ENCODE peak calls at places on chromosomes 16 and 17, in seven cellular contexts. N is HS-27A; D is CD4-positive, alpha-beta T cell; J is effector memory CD8-positive, alpha-beta T cell; Z is NCI-H748 treated with DMSO at 0.1 percent for 48 hours; X is ovary; M is left ventricle myocardium superior. G is an unnamed sample.

GRCh38 chr16:48444574-48444973 is 59.4 kb upstream of the SIAH1 start:
- DNase-seq in X (no peak), Z (no peak), N (peak), M (peak), D (no peak), J (no peak), G (no peak)

GRCh38 chr17:34613064-34614019 is 34.0 kb downstream of the TMEM132E start:
- DNase-seq in Z (peak), D (no peak), J (no peak), M (no peak), X (peak), N (no peak), G (no peak)

GRCh38 chr17:69539274-69539673 is 124.8 kb downstream of the MAP2K6 start:
- DNase-seq in Z (no peak), N (no peak), X (no peak), D (no peak), J (no peak), M (no peak), G (no peak)

GRCh38 chr17:44202756-44203155 is 3.1 kb upstream of the ATXN7L3 start:
- DNase-seq in N (no peak), D (no peak), M (no peak), Z (no peak), X (no peak), J (no peak), G (peak)

GRCh38 chr16:1491327-1491726 is 1.8 kb upstream of the TELO2 start:
- DNase-seq in D (no peak), Z (no peak), J (no peak), X (no peak), M (peak), N (no peak), G (no peak)

GRCh38 chr16:79810449-79811189 is 210.1 kb upstream of the MAF start:
- DNase-seq in N (no peak), X (no peak), J (no peak), M (no peak), D (no peak), Z (no peak), G (no peak)

GRCh38 chr17:21263351-21263750 is 10.1 kb upstream of the NATD1 start:
- DNase-seq in Z (no peak), D (no peak), M (no peak), J (no peak), X (no peak), N (no peak), G (no peak)

GRCh38 chr16:30565526-30565925 is 6.0 kb downstream of the ZNF688 start:
- DNase-seq in D (no peak), Z (no peak), N (no peak), J (no peak), X (no peak), M (no peak), G (no peak)

GRCh38 chr16:75204410-75204758 is 2.6 kb downstream of the CTRB2 start:
- DNase-seq in M (no peak), Z (no peak), D (no peak), N (no peak), X (no peak), J (no peak), G (peak)

GRCh38 chr16:67989322-67990017 is 9.2 kb upstream of the DPEP3 start:
- DNase-seq in D (no peak), M (no peak), N (no peak), X (no peak), J (no peak), Z (no peak), G (no peak)

GRCh38 chr17:75763613-75764416 is 1.2 kb downstream of the GALK1 start:
- DNase-seq in J (no peak), D (no peak), M (peak), Z (no peak), X (peak), N (no peak), G (peak)